ENCODE peak calls at places on chromosomes 7 and 10, in eight cellular contexts. L is NCI-H1105 treated with DMSO at 0.1 percent for 48 hours, C is GM20000, A is epithelial cell of prostate, P is T-helper 9 cell, O is activated gamma-delta T cell, I is esophagus squamous epithelium, N is tibial artery. Q is an unnamed sample.

GRCh38 chr10:90276894-90277447 is 575.6 kb downstream of the KIF20B start:
- DNase-seq in C (no peak), O (no peak), I (no peak), L (peak; percentile 34), A (no peak), N (no peak), P (no peak), Q (no peak)

GRCh38 chr7:106692450-106693051 is 31.6 kb upstream of the CCDC71L start:
- DNase-seq in O (no peak), I (no peak), C (no peak), N (no peak), P (no peak), L (peak; percentile 25), A (no peak), Q (no peak)

GRCh38 chr7:27235387-27236052 is 7.1 kb upstream of the EVX1 start:
- DNase-seq in O (no peak), L (peak; percentile 63), A (no peak), I (no peak), N (no peak), P (no peak), C (no peak), Q (no peak)

GRCh38 chr10:128091636-128092210 is 34.5 kb downstream of the MKI67 start:
- DNase-seq in O (no peak), A (no peak), I (no peak), N (no peak), C (no peak), L (no peak), P (no peak), Q (no peak)

GRCh38 chr10:92119340-92119739 is 171.5 kb downstream of the CPEB3 start:
- DNase-seq in C (no peak), L (no peak), N (no peak), I (no peak), O (no peak), P (no peak), A (no peak), Q (no peak)

GRCh38 chr7:55532150-55532917 is 40.0 kb downstream of the VOPP1 start:
- DNase-seq in A (no peak), P (no peak), I (no peak), L (no peak), O (no peak), C (no peak), N (no peak), Q (no peak)

GRCh38 chr10:121655254-121656142 is 57.3 kb upstream of the FGFR2 start:
- DNase-seq in A (no peak), L (no peak), I (no peak), O (no peak), N (no peak), P (no peak), C (no peak), Q (no peak)

GRCh38 chr10:21524526-21525366 is 736 bp downstream of the SKIDA1 start:
- DNase-seq in P (no peak), I (no peak), L (peak; percentile 66), N (no peak), O (no peak), A (no peak), C (no peak), Q (peak; percentile 55)

GRCh38 chr7:98797150-98797549 is 72.7 kb downstream of the TMEM130 start:
- DNase-seq in P (no peak), N (peak; percentile 25), O (no peak), C (no peak), A (no peak), L (no peak), I (no peak), Q (no peak)

GRCh38 chr10:91745086-91745831 is 53.0 kb upstream of the TNKS2 start:
- DNase-seq in O (no peak), P (no peak), C (no peak), A (no peak), L (no peak), N (no peak), I (no peak), Q (no peak)

GRCh38 chr7:87600130-87601124 is at the start of gene ABCB1:
- DNase-seq in C (peak; percentile 70), P (peak; percentile 31), L (peak; percentile 29), I (no peak), N (peak; percentile 31), O (peak; percentile 17), A (no peak), Q (peak; percentile 14)

GRCh38 chr10:45557275-45557905 is 115.2 kb downstream of the ZFAND4 start:
- DNase-seq in P (no peak), N (no peak), L (no peak), I (no peak), A (no peak), O (no peak), C (peak; percentile 34), Q (no peak)

GRCh38 chr7:158265743-158266080 is 321.9 kb downstream of the PTPRN2 start:
- DNase-seq in C (no peak), P (no peak), A (no peak), O (no peak), L (no peak), I (no peak), N (no peak), Q (no peak)